ENCODE peak calls at places on chromosome 10, in five cellular contexts. One of them, this sample, is unnamed.

GRCh38 chr10:86267286-86268195 is 99.1 kb downstream of the GRID1 start:
- DNase-seq in IMR-90: no peak
- DNase-seq in A549: no peak
- DNase-seq in transverse colon: no peak
- DNase-seq in thyroid gland: no peak
- DNase-seq in this sample: peak; percentile 28

GRCh38 chr10:132297521-132297920 is 10.2 kb downstream of the STK32C start:
- DNase-seq in IMR-90: no peak
- DNase-seq in A549: no peak
- DNase-seq in transverse colon: no peak
- DNase-seq in thyroid gland: no peak
- DNase-seq in this sample: peak; percentile 23

GRCh38 chr10:130174343-130174742 is 38.2 kb downstream of the GLRX3 start:
- DNase-seq in IMR-90: peak; percentile 12
- DNase-seq in A549: no peak
- DNase-seq in transverse colon: no peak
- DNase-seq in thyroid gland: no peak
- DNase-seq in this sample: no peak

GRCh38 chr10:51368943-51369342 is 294.7 kb downstream of the PRKG1 start:
- DNase-seq in IMR-90: no peak
- DNase-seq in A549: no peak
- DNase-seq in transverse colon: no peak
- DNase-seq in thyroid gland: no peak
- DNase-seq in this sample: no peak

GRCh38 chr10:988667-989545 is 672 bp downstream of the GTPBP4 start:
- DNase-seq in IMR-90: peak; percentile 28
- DNase-seq in A549: peak; percentile 47
- DNase-seq in transverse colon: no peak
- DNase-seq in thyroid gland: no peak
- DNase-seq in this sample: no peak

GRCh38 chr10:71864861-71865473 is 13.9 kb upstream of the PSAP start:
- DNase-seq in IMR-90: peak; percentile 83
- DNase-seq in A549: no peak
- DNase-seq in transverse colon: no peak
- DNase-seq in thyroid gland: no peak
- DNase-seq in this sample: peak; percentile 13

GRCh38 chr10:107732045-107732444 is 567.5 kb upstream of the SORCS1 start:
- DNase-seq in IMR-90: no peak
- DNase-seq in A549: no peak
- DNase-seq in transverse colon: no peak
- DNase-seq in thyroid gland: no peak
- DNase-seq in this sample: no peak

GRCh38 chr10:124943301-124944092 is 1.6 kb downstream of the ZRANB1 start:
- DNase-seq in IMR-90: peak; percentile 95
- DNase-seq in A549: no peak
- DNase-seq in transverse colon: no peak
- DNase-seq in thyroid gland: no peak
- DNase-seq in this sample: no peak

GRCh38 chr10:70664702-70665195 is 7.6 kb upstream of the ADAMTS14 start:
- DNase-seq in IMR-90: peak; percentile 95
- DNase-seq in A549: no peak
- DNase-seq in transverse colon: no peak
- DNase-seq in thyroid gland: no peak
- DNase-seq in this sample: peak; percentile 46

GRCh38 chr10:106285199-106285598 is 879.3 kb downstream of the SORCS1 start:
- DNase-seq in IMR-90: peak; percentile 8
- DNase-seq in A549: no peak
- DNase-seq in transverse colon: no peak
- DNase-seq in thyroid gland: no peak
- DNase-seq in this sample: no peak

GRCh38 chr10:130053561-130053960 is 57.1 kb downstream of the C10orf143 start:
- DNase-seq in IMR-90: no peak
- DNase-seq in A549: no peak
- DNase-seq in transverse colon: no peak
- DNase-seq in thyroid gland: no peak
- DNase-seq in this sample: no peak

GRCh38 chr10:43064331-43065075 is 12.4 kb upstream of the RET start:
- DNase-seq in IMR-90: no peak
- DNase-seq in A549: no peak
- DNase-seq in transverse colon: no peak
- DNase-seq in thyroid gland: no peak
- DNase-seq in this sample: no peak

GRCh38 chr10:538895-539294 is 150.6 kb downstream of the DIP2C start:
- DNase-seq in IMR-90: peak; percentile 99
- DNase-seq in A549: no peak
- DNase-seq in transverse colon: no peak
- DNase-seq in thyroid gland: no peak
- DNase-seq in this sample: no peak

GRCh38 chr10:89153086-89153485 is 54.0 kb downstream of the CH25H start:
- DNase-seq in IMR-90: no peak
- DNase-seq in A549: no peak
- DNase-seq in transverse colon: no peak
- DNase-seq in thyroid gland: no peak
- DNase-seq in this sample: no peak

GRCh38 chr10:106500585-106501525 is 663.7 kb downstream of the SORCS1 start:
- DNase-seq in IMR-90: peak; percentile 21
- DNase-seq in A549: no peak
- DNase-seq in transverse colon: no peak
- DNase-seq in thyroid gland: no peak
- DNase-seq in this sample: no peak

GRCh38 chr10:129165770-129166169 is 301.3 kb upstream of the MGMT start:
- DNase-seq in IMR-90: no peak
- DNase-seq in A549: no peak
- DNase-seq in transverse colon: no peak
- DNase-seq in thyroid gland: no peak
- DNase-seq in this sample: no peak

GRCh38 chr10:61836233-61836887 is 65.1 kb upstream of the ARID5B start:
- DNase-seq in IMR-90: no peak
- DNase-seq in A549: no peak
- DNase-seq in transverse colon: no peak
- DNase-seq in thyroid gland: no peak
- DNase-seq in this sample: no peak

GRCh38 chr10:21020545-21020944 is 123.4 kb upstream of the NEBL start:
- DNase-seq in IMR-90: no peak
- DNase-seq in A549: peak; percentile 51
- DNase-seq in transverse colon: peak; percentile 14
- DNase-seq in thyroid gland: no peak
- DNase-seq in this sample: no peak

GRCh38 chr10:86941991-86942421 is 15.4 kb downstream of the MMRN2 start:
- DNase-seq in IMR-90: no peak
- DNase-seq in A549: no peak
- DNase-seq in transverse colon: no peak
- DNase-seq in thyroid gland: no peak
- DNase-seq in this sample: no peak

GRCh38 chr10:31707578-31708411 is 220.8 kb downstream of the ARHGAP12 start:
- DNase-seq in IMR-90: peak; percentile 77
- DNase-seq in A549: no peak
- DNase-seq in transverse colon: peak; percentile 40
- DNase-seq in thyroid gland: peak; percentile 19
- DNase-seq in this sample: peak; percentile 54

GRCh38 chr10:127322286-127322685 is 125.9 kb upstream of the INSYN2A start:
- DNase-seq in IMR-90: no peak
- DNase-seq in A549: no peak
- DNase-seq in transverse colon: no peak
- DNase-seq in thyroid gland: no peak
- DNase-seq in this sample: no peak

GRCh38 chr10:102268333-102268999 is 23.1 kb downstream of the GBF1 start:
- DNase-seq in IMR-90: peak; percentile 59
- DNase-seq in A549: no peak
- DNase-seq in transverse colon: no peak
- DNase-seq in thyroid gland: peak; percentile 11
- DNase-seq in this sample: no peak

GRCh38 chr10:26251925-26252324 is 35.4 kb downstream of the GAD2 start:
- DNase-seq in IMR-90: no peak
- DNase-seq in A549: no peak
- DNase-seq in transverse colon: no peak
- DNase-seq in thyroid gland: no peak
- DNase-seq in this sample: no peak

GRCh38 chr10:122471531-122472177 is 10.3 kb downstream of the HTRA1 start:
- DNase-seq in IMR-90: peak; percentile 56
- DNase-seq in A549: no peak
- DNase-seq in transverse colon: no peak
- DNase-seq in thyroid gland: no peak
- DNase-seq in this sample: no peak

GRCh38 chr10:44435196-44435595 is 50.3 kb upstream of the CXCL12 start:
- DNase-seq in IMR-90: no peak
- DNase-seq in A549: no peak
- DNase-seq in transverse colon: no peak
- DNase-seq in thyroid gland: no peak
- DNase-seq in this sample: no peak

GRCh38 chr10:24700911-24701310 is 22.8 kb downstream of the ARHGAP21 start:
- DNase-seq in IMR-90: no peak
- DNase-seq in A549: no peak
- DNase-seq in transverse colon: no peak
- DNase-seq in thyroid gland: no peak
- DNase-seq in this sample: no peak

GRCh38 chr10:122553341-122553740 is 7.2 kb upstream of the DMBT1 start:
- DNase-seq in IMR-90: no peak
- DNase-seq in A549: no peak
- DNase-seq in transverse colon: no peak
- DNase-seq in thyroid gland: no peak
- DNase-seq in this sample: no peak

GRCh38 chr10:4399571-4399970 is 426.4 kb upstream of the AKR1E2 start:
- DNase-seq in IMR-90: peak; percentile 44
- DNase-seq in A549: no peak
- DNase-seq in transverse colon: no peak
- DNase-seq in thyroid gland: no peak
- DNase-seq in this sample: no peak

GRCh38 chr10:114347191-114347739 is 57.0 kb downstream of the AFAP1L2 start:
- DNase-seq in IMR-90: no peak
- DNase-seq in A549: no peak
- DNase-seq in transverse colon: no peak
- DNase-seq in thyroid gland: no peak
- DNase-seq in this sample: no peak

GRCh38 chr10:13771992-13772391 is 185.2 kb downstream of the PRPF18 start:
- DNase-seq in IMR-90: no peak
- DNase-seq in A549: no peak
- DNase-seq in transverse colon: no peak
- DNase-seq in thyroid gland: no peak
- DNase-seq in this sample: no peak

GRCh38 chr10:100373298-100374136 is 26.5 kb downstream of the SCD start:
- DNase-seq in IMR-90: peak; percentile 99
- DNase-seq in A549: peak; percentile 99
- DNase-seq in transverse colon: peak; percentile 98
- DNase-seq in thyroid gland: peak; percentile 100
- DNase-seq in this sample: peak; percentile 98
- TF ChIP-seq POLR2A in IMR-90: peak; percentile 86
- TF ChIP-seq POLR2A in A549: peak; percentile 45
- TF ChIP-seq POLR2A in transverse colon: peak; percentile 76
- TF ChIP-seq POLR2A in thyroid gland: peak; percentile 57
- TF ChIP-seq POLR2A in this sample: peak; percentile 49

GRCh38 chr10:96658844-96659243 is 61.5 kb downstream of the PIK3AP1 start:
- DNase-seq in IMR-90: no peak
- DNase-seq in A549: no peak
- DNase-seq in transverse colon: no peak
- DNase-seq in thyroid gland: no peak
- DNase-seq in this sample: no peak

GRCh38 chr10:96655577-96656213 is 64.6 kb downstream of the PIK3AP1 start:
- DNase-seq in IMR-90: no peak
- DNase-seq in A549: no peak
- DNase-seq in transverse colon: no peak
- DNase-seq in thyroid gland: no peak
- DNase-seq in this sample: no peak

GRCh38 chr10:96660297-96660696 is 60.0 kb downstream of the PIK3AP1 start:
- DNase-seq in IMR-90: no peak
- DNase-seq in A549: no peak
- DNase-seq in transverse colon: no peak
- DNase-seq in thyroid gland: no peak
- DNase-seq in this sample: no peak

GRCh38 chr10:96657385-96657784 is 62.9 kb downstream of the PIK3AP1 start:
- DNase-seq in IMR-90: no peak
- DNase-seq in A549: no peak
- DNase-seq in transverse colon: no peak
- DNase-seq in thyroid gland: no peak
- DNase-seq in this sample: no peak

GRCh38 chr10:96656839-96657238 is 63.5 kb downstream of the PIK3AP1 start:
- DNase-seq in IMR-90: no peak
- DNase-seq in A549: no peak
- DNase-seq in transverse colon: no peak
- DNase-seq in thyroid gland: no peak
- DNase-seq in this sample: no peak
- H3K4me1 ChIP-seq in IMR-90: no peaks in the 10 kb centered on the region
- H3K4me1 ChIP-seq in A549: no peaks in the 10 kb centered on the region
- H3K4me1 ChIP-seq in transverse colon: no peaks in the 10 kb centered on the region
- H3K4me1 ChIP-seq in thyroid gland: no peaks in the 10 kb centered on the region
- H3K4me1 ChIP-seq in this sample: no peaks in the 10 kb centered on the region

DNA sequence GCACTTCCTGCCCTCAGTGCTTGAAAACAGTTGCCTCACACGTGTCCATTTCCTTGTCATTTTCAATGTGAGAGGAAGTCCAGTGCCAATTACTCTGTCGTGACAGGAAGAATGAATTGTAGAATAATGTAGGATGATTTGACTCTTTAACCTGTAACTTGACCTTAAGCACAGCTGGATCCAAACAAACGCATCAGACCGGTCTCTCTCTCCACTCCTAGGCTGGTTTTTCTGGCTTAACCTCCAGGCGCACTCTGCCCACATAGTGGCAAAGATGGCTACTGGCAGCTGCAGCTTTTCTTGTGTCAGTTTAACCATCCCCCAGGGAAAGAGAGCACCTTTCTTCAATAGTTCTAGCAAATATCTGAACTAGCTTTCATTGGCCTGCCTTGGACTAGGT is 29.4 kb upstream of the PNLIPRP3 start:
- DNase-seq in IMR-90: no peak
- DNase-seq in A549: no peak
- DNase-seq in transverse colon: no peak
- DNase-seq in thyroid gland: no peak
- DNase-seq in this sample: no peak
- H3K4me3 ChIP-seq in IMR-90: no peak overlapping the region
- H3K4me3 ChIP-seq in A549: no peak overlapping the region
- H3K4me3 ChIP-seq in transverse colon: no peak overlapping the region
- H3K4me3 ChIP-seq in thyroid gland: no peak overlapping the region
- H3K4me3 ChIP-seq in this sample: no peak overlapping the region

GRCh38 chr10:96129387-96130325 is at the start of gene ZNF518A:
- DNase-seq in IMR-90: peak; percentile 97
- DNase-seq in A549: peak; percentile 87
- DNase-seq in transverse colon: peak; percentile 94
- DNase-seq in thyroid gland: peak; percentile 93
- DNase-seq in this sample: peak; percentile 93
- TF ChIP-seq POLR2A in IMR-90: peak; percentile 17
- TF ChIP-seq POLR2A in A549: peak; percentile 80
- TF ChIP-seq POLR2A in transverse colon: peak; percentile 66
- TF ChIP-seq POLR2A in thyroid gland: peak; percentile 40
- TF ChIP-seq POLR2A in this sample: peak; percentile 63

This sample was measured in Peyer's patch.